ENCODE peak calls at places on chromosomes 5 and 9, in eight cellular contexts. P, K, R, V, D, O, T and X are unnamed samples.

GRCh38 chr9:135224921-135225541 is 137.6 kb downstream of the OLFM1 start:
- DNase-seq in P (no peak), K (no peak), R (no peak), V (no peak), D (no peak), O (no peak), T (no peak), X (peak; percentile 33)

GRCh38 chr5:143879646-143880045 is 67.7 kb downstream of the HMHB1 start:
- DNase-seq in P (no peak), K (no peak), R (no peak), V (no peak), D (peak; percentile 25), O (no peak), T (no peak), X (no peak)

GRCh38 chr5:160500776-160501175 is 79.1 kb downstream of the PTTG1 start:
- DNase-seq in P (no peak), K (no peak), R (no peak), V (no peak), D (no peak), O (no peak), T (no peak), X (no peak)

GRCh38 chr9:38023661-38024035 is 45.4 kb downstream of the SHB start:
- DNase-seq in P (no peak), K (no peak), R (no peak), V (no peak), D (no peak), O (no peak), T (no peak), X (no peak)

GRCh38 chr9:128550770-128551651 is 1.4 kb upstream of the SPTAN1 start:
- DNase-seq in P (peak; percentile 72), K (no peak), R (peak; percentile 16), V (no peak), D (peak; percentile 12), O (no peak), T (peak; percentile 76), X (peak; percentile 68)

GRCh38 chr9:135332516-135332915 is 147.1 kb upstream of the PPP1R26 start:
- DNase-seq in P (no peak), K (no peak), R (no peak), V (no peak), D (no peak), O (no peak), T (no peak), X (no peak)

GRCh38 chr5:54944364-54944763 is 41.0 kb downstream of the ESM1 start:
- DNase-seq in P (no peak), K (no peak), R (peak; percentile 27), V (peak; percentile 44), D (peak; percentile 42), O (peak; percentile 24), T (peak; percentile 41), X (no peak)

GRCh38 chr9:84710701-84711397 is 41.3 kb downstream of the NTRK2 start:
- DNase-seq in P (peak; percentile 26), K (no peak), R (no peak), V (no peak), D (peak; percentile 7), O (no peak), T (no peak), X (no peak)

GRCh38 chr5:78757269-78758053 is 108.9 kb upstream of the LHFPL2 start:
- DNase-seq in P (no peak), K (no peak), R (peak; percentile 66), V (no peak), D (no peak), O (peak; percentile 96), T (no peak), X (no peak)

GRCh38 chr9:92686954-92687353 is 17.0 kb upstream of the IPPK start:
- DNase-seq in P (no peak), K (no peak), R (no peak), V (no peak), D (no peak), O (no peak), T (no peak), X (no peak)

GRCh38 chr9:76456202-76456926 is 2.6 kb upstream of the GCNT1 start:
- DNase-seq in P (no peak), K (peak; percentile 61), R (peak; percentile 88), V (peak; percentile 25), D (peak; percentile 14), O (no peak), T (no peak), X (no peak)

GRCh38 chr5:133052317-133053175 is 733 bp downstream of the HSPA4 start:
- DNase-seq in P (peak; percentile 23), K (no peak), R (peak; percentile 81), V (peak; percentile 13), D (peak; percentile 26), O (peak; percentile 6), T (peak; percentile 62), X (peak; percentile 85)

GRCh38 chr9:26264709-26265601 is 586.7 kb upstream of the TUSC1 start:
- DNase-seq in P (no peak), K (no peak), R (peak; percentile 5), V (no peak), D (peak; percentile 35), O (peak; percentile 40), T (no peak), X (no peak)

GRCh38 chr5:146520731-146521130 is 4.7 kb upstream of the GPR151 start:
- DNase-seq in P (no peak), K (no peak), R (peak; percentile 43), V (no peak), D (peak; percentile 28), O (no peak), T (no peak), X (no peak)

GRCh38 chr9:114281421-114282103 is 41.3 kb upstream of the ORM1 start:
- DNase-seq in P (no peak), K (no peak), R (peak; percentile 53), V (no peak), D (no peak), O (peak; percentile 57), T (no peak), X (peak; percentile 18)

GRCh38 chr5:142740903-142741302 is 29.3 kb upstream of the ARHGAP26 start:
- DNase-seq in P (no peak), K (no peak), R (no peak), V (no peak), D (no peak), O (no peak), T (no peak), X (no peak)

GRCh38 chr9:92538541-92538940 is 2.8 kb upstream of the ECM2 start:
- DNase-seq in P (no peak), K (no peak), R (no peak), V (no peak), D (no peak), O (no peak), T (no peak), X (no peak)

GRCh38 chr9:20603524-20604268 is 18.6 kb downstream of the MLLT3 start:
- DNase-seq in P (no peak), K (no peak), R (no peak), V (no peak), D (no peak), O (no peak), T (no peak), X (no peak)

GRCh38 chr5:56683733-56684132 is 131.6 kb upstream of the MAP3K1 start:
- DNase-seq in P (no peak), K (no peak), R (no peak), V (no peak), D (no peak), O (no peak), T (no peak), X (no peak)

GRCh38 chr9:117546894-117547293 is 132.0 kb upstream of the ASTN2 start:
- DNase-seq in P (no peak), K (no peak), R (peak; percentile 30), V (no peak), D (peak; percentile 12), O (no peak), T (peak; percentile 64), X (no peak)

GRCh38 chr5:151244210-151244609 is 8.8 kb upstream of the GM2A start:
- DNase-seq in P (no peak), K (no peak), R (no peak), V (no peak), D (no peak), O (no peak), T (no peak), X (no peak)

GRCh38 chr5:90015584-90016018 is 394.0 kb downstream of the CETN3 start:
- DNase-seq in P (no peak), K (no peak), R (peak; percentile 7), V (no peak), D (peak; percentile 82), O (no peak), T (no peak), X (no peak)

GRCh38 chr9:119963258-119963797 is 594.1 kb upstream of the BRINP1 start:
- DNase-seq in P (no peak), K (no peak), R (peak; percentile 30), V (no peak), D (no peak), O (peak; percentile 79), T (no peak), X (peak; percentile 55)

GRCh38 chr5:150598821-150599273 is 41.6 kb upstream of the SYNPO start:
- DNase-seq in P (no peak), K (no peak), R (no peak), V (no peak), D (peak; percentile 96), O (no peak), T (no peak), X (peak; percentile 70)

GRCh38 chr9:122263699-122264349 is 816 bp downstream of the RBM18 start:
- DNase-seq in P (no peak), K (no peak), R (peak; percentile 6), V (no peak), D (no peak), O (no peak), T (no peak), X (no peak)

GRCh38 chr9:12862596-12862995 is 87.8 kb downstream of the LURAP1L start:
- DNase-seq in P (no peak), K (no peak), R (no peak), V (no peak), D (no peak), O (no peak), T (no peak), X (no peak)